ENCODE peak calls at places on chromosome 7, in seven cellular contexts. E, S, V, W, I, L and Z are unnamed samples. For H3K4me1, the result is how much of the 10 kb centered on the place peaks cover.

GRCh38 chr7:44396931-44397525 is 71.6 kb upstream of the CAMK2B start:
- DNase-seq in E (no peak), S (no peak), V (no peak), W (no peak), I (no peak), L (no peak), Z (no peak)

GRCh38 chr7:141551773-141552162 is 558 bp downstream of the AGK start:
- DNase-seq in E (no peak), S (peak), V (no peak), W (no peak), I (no peak), L (no peak), Z (no peak)

GRCh38 chr7:102318482-102318971 is 31.9 kb downstream of the SH2B2 start:
- DNase-seq in E (peak), S (no peak), V (peak), W (no peak), I (no peak), L (peak), Z (no peak)

GRCh38 chr7:21671859-21672258 is 129.0 kb downstream of the DNAH11 start:
- DNase-seq in E (no peak), S (no peak), V (no peak), W (no peak), I (no peak), L (no peak), Z (no peak)

GRCh38 chr7:116724560-116725231 is 52.7 kb downstream of the MET start:
- DNase-seq in E (no peak), S (no peak), V (no peak), W (no peak), I (no peak), L (no peak), Z (no peak)

GRCh38 chr7:117829450-117829849 is 43.8 kb downstream of the CTTNBP2 start:
- DNase-seq in E (peak), S (no peak), V (no peak), W (no peak), I (no peak), L (no peak), Z (no peak)

GRCh38 chr7:43785425-43785824 is 26.9 kb downstream of the BLVRA start:
- DNase-seq in E (no peak), S (no peak), V (no peak), W (no peak), I (no peak), L (no peak), Z (no peak)

GRCh38 chr7:127930341-127931328 is 100.6 kb downstream of the LRRC4 start:
- DNase-seq in E (no peak), S (no peak), V (no peak), W (no peak), I (no peak), L (no peak), Z (no peak)

GRCh38 chr7:23062452-23062851 is 43.1 kb upstream of the KLHL7 start:
- DNase-seq in E (no peak), S (no peak), V (no peak), W (no peak), I (no peak), L (no peak), Z (no peak)

GRCh38 chr7:1080251-1080917 is 7.5 kb upstream of the GPER1 start:
- DNase-seq in E (no peak), S (no peak), V (no peak), W (no peak), I (no peak), L (no peak), Z (no peak)

GRCh38 chr7:70696139-70696782 is 435.7 kb upstream of the GALNT17 start:
- DNase-seq in E (no peak), S (peak), V (no peak), W (no peak), I (no peak), L (no peak), Z (no peak)

GRCh38 chr7:151425670-151426075 is 14.3 kb downstream of the CRYGN start:
- DNase-seq in E (no peak), S (peak), V (no peak), W (no peak), I (no peak), L (no peak), Z (no peak)

GRCh38 chr7:6489612-6490011 is 41.9 kb upstream of the DAGLB start:
- DNase-seq in E (no peak), S (no peak), V (no peak), W (no peak), I (no peak), L (no peak), Z (no peak)

GRCh38 chr7:17815318-17815717 is 125.0 kb downstream of the SNX13 start:
- DNase-seq in E (no peak), S (no peak), V (no peak), W (no peak), I (no peak), L (no peak), Z (no peak)

GRCh38 chr7:40346554-40346953 is 211.7 kb downstream of the SUGCT start:
- DNase-seq in E (no peak), S (no peak), V (no peak), W (no peak), I (no peak), L (no peak), Z (no peak)

GRCh38 chr7:120990468-120991118 is 2.1 kb downstream of the CPED1 start:
- DNase-seq in E (no peak), S (no peak), V (no peak), W (no peak), I (no peak), L (no peak), Z (no peak)

GRCh38 chr7:94687810-94688209 is 31.9 kb upstream of the SGCE start:
- DNase-seq in E (no peak), S (no peak), V (no peak), W (no peak), I (no peak), L (no peak), Z (no peak)

GRCh38 chr7:73342645-73343044 is 14.7 kb downstream of the FKBP6 start:
- DNase-seq in E (peak), S (peak), V (peak), W (no peak), I (no peak), L (no peak), Z (no peak)

GRCh38 chr7:95620631-95621030 is 24.3 kb upstream of the PDK4 start:
- DNase-seq in E (no peak), S (no peak), V (no peak), W (no peak), I (no peak), L (no peak), Z (no peak)

GRCh38 chr7:127702253-127702652 is 50.3 kb downstream of the SND1 start:
- DNase-seq in E (no peak), S (no peak), V (no peak), W (no peak), I (no peak), L (no peak), Z (no peak)

GRCh38 chr7:95690367-95690947 is 81.9 kb upstream of the DYNC1I1 start:
- DNase-seq in E (peak), S (peak), V (peak), W (no peak), I (no peak), L (no peak), Z (no peak)

GRCh38 chr7:137935849-137936508 is 65.9 kb downstream of the CREB3L2 start:
- DNase-seq in E (no peak), S (no peak), V (peak), W (no peak), I (peak), L (no peak), Z (no peak)

GRCh38 chr7:101159696-101160674 is 5.4 kb downstream of the VGF start:
- DNase-seq in E (no peak), S (no peak), V (no peak), W (no peak), I (no peak), L (no peak), Z (no peak)
- H3K4me1 ChIP-seq in E (half or more), S (under half), V (under half), W (under half), I (under half), L (under half), Z (under half)

GRCh38 chr7:47472444-47473157 is 109.3 kb downstream of the TNS3 start:
- DNase-seq in E (no peak), S (no peak), V (no peak), W (no peak), I (no peak), L (no peak), Z (no peak)

GRCh38 chr7:47473499-47474210 is 108.3 kb downstream of the TNS3 start:
- DNase-seq in E (no peak), S (no peak), V (no peak), W (peak), I (peak), L (no peak), Z (no peak)

GRCh38 chr7:47471358-47471703 is 110.6 kb downstream of the TNS3 start:
- DNase-seq in E (no peak), S (no peak), V (no peak), W (no peak), I (no peak), L (no peak), Z (no peak)

GRCh38 chr7:47471831-47472230 is 110.1 kb downstream of the TNS3 start:
- DNase-seq in E (no peak), S (no peak), V (no peak), W (no peak), I (no peak), L (no peak), Z (no peak)

DNA sequence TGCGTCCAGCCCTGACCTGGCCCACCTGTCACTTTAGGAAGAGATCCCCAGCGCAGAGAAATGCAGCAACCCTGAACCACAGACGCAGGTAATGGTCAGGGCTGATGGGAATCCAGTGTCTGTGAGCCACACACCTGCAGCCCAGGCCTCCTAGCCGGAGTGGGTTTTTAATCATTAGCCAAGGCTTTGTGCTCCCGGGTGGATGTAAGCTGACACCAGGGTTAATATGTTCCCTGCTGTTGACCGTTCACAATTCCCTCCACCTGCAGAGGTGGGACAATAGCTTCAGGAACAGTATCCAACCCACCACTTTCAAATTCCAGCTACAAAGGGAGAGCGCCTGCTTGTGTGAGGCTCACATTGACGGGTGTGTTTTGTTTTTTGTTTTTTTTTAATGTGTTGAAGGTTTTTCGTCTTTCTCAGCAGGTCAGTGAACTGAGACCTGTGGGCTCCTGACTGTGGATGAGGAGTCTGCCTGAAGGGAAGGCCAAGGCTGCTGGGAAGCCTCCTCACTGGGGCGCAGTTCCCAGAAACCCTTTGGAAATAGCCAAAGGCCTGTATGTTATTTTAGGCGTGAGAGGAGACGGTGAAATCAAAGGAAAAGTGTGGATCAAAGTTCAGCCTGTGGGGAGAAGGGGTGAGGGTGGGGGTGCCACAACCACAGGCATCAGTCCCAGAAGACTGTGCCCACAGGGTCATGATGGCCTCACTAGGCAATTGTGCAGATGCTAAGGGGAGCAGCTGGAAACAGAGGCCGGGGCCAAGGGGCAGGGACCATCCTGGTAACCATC is 111.1 kb downstream of the TNS3 start:
- DNase-seq in E (peak), S (peak), V (no peak), W (no peak), I (no peak), L (no peak), Z (no peak)
- TF ChIP-seq CTCF in E (no peak), S (no peak), V (no peak), W (no peak), I (no peak), L (no peak), Z (no peak)

GRCh38 chr7:14855033-14855794 is 47.3 kb downstream of the DGKB start:
- DNase-seq in E (no peak), S (no peak), V (no peak), W (no peak), I (no peak), L (no peak), Z (no peak)

GRCh38 chr7:14858410-14858809 is 44.1 kb downstream of the DGKB start:
- DNase-seq in E (no peak), S (no peak), V (no peak), W (no peak), I (no peak), L (no peak), Z (no peak)

GRCh38 chr7:14859267-14859666 is 43.3 kb downstream of the DGKB start:
- DNase-seq in E (no peak), S (no peak), V (no peak), W (no peak), I (no peak), L (no peak), Z (no peak)

GRCh38 chr7:14861456-14861855 is 41.1 kb downstream of the DGKB start:
- DNase-seq in E (no peak), S (no peak), V (no peak), W (no peak), I (no peak), L (no peak), Z (no peak)

DNA sequence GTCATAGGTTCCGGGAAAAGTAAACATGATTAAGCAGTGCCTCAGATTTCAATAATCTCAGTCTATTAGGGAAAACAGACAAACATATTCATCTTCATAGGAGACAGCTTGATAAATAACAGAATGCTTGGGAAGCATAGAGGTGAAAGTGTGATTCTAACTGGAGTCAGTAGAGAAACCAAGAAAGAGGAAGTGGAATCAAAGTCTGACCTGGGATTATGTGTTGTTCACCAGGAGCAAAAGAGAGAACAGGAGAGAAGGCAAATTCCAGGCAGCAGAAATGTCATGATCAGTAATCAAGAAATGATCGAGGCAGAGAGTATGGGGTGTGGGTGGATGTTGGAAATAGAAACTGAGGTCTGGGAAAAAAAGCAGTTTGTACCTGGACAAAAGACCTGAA is 43.7 kb downstream of the DGKB start:
- DNase-seq in E (no peak), S (no peak), V (no peak), W (no peak), I (no peak), L (no peak), Z (no peak)
- H3K4me1 ChIP-seq in E (under half), S (under half), V (under half), W (under half), I (under half), L (under half), Z (under half)

GRCh38 chr7:149800169-149800555 is 26.8 kb upstream of the ZNF467 start:
- DNase-seq in E (no peak), S (no peak), V (no peak), W (no peak), I (no peak), L (no peak), Z (no peak)
- TF ChIP-seq CTCF in E (no peak), S (no peak), V (no peak), W (no peak), I (no peak), L (no peak), Z (no peak)

DNA sequence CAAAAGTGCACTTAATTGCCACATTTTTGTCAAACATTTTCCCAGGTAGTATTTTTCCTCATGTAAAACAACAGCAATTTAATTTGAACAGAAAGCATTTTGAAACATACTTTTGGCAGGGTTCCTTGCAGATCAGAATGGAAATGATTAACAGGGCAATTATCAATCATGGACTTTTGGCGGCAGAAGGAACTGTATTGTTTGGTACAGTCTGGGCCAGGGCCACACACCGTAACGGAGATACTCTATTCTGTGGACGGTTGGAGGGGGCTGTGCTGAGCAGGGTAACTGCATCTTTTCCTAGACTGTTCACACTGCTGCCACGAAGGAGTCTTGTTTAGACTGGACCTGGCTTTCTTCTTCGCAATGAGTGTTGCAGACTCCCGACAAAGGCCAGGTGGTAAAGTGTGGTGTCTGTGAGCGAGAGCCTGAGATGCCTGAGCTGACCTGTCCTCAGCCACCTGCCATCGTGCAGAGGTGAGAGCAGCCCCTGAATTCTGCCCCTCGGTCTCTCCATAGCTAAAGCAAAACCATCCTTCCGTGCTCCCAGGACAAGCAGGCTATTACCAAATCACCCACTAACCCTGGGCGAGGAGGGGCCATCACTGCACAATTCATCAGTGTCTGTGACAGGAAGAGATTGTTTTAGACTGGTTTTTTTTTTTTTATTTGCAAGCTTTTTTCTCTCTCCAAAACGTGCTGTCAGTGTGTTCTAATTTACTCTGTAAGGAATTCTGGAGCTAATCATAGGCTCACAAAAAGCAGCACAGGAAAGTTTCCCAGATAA is 62.4 kb downstream of the EGFR start:
- DNase-seq in E (no peak), S (no peak), V (no peak), W (no peak), I (peak), L (no peak), Z (no peak)
- H3K4me1 ChIP-seq in E (half or more), S (under half), V (under half), W (half or more), I (under half), L (half or more), Z (under half)